ENCODE peak calls at places on chromosomes 7 and 10, in seven cellular contexts. Q is cardiac muscle cell, B is upper lobe of left lung, H is thoracic aorta, C is foreskin fibroblast, P is mucosa of descending colon, S is MCF 10A. R is an unnamed sample.

GRCh38 chr10:69382382-69383117 is 34.2 kb downstream of the TACR2 start:
- DNase-seq in Q (peak; percentile 90), C (peak; percentile 85), B (no peak), S (no peak), P (no peak), H (no peak), R (no peak)

GRCh38 chr7:5553298-5553877 is 129.8 kb upstream of the TNRC18 start:
- DNase-seq in P (peak; percentile 73), Q (no peak), B (no peak), C (no peak), H (no peak), S (peak; percentile 38), R (no peak)

GRCh38 chr7:3065724-3066143 is 22.1 kb upstream of the CARD11 start:
- DNase-seq in B (no peak), Q (peak; percentile 42), S (peak; percentile 46), C (no peak), P (peak; percentile 52), H (no peak), R (peak; percentile 65)

GRCh38 chr10:109928393-109928792 is 5.1 kb upstream of the XPNPEP1 start:
- DNase-seq in P (no peak), S (no peak), H (no peak), B (no peak), C (no peak), Q (no peak), R (no peak)

GRCh38 chr7:139730746-139731612 is 46.8 kb downstream of the HIPK2 start:
- DNase-seq in C (peak; percentile 71), B (no peak), H (peak; percentile 39), P (no peak), S (peak; percentile 55), Q (peak; percentile 88), R (no peak)

GRCh38 chr10:110056822-110057221 is 49.0 kb downstream of the ADD3 start:
- DNase-seq in Q (peak; percentile 69), H (no peak), P (no peak), S (no peak), B (no peak), C (no peak), R (no peak)

GRCh38 chr7:22635349-22635748 is 91.7 kb upstream of the IL6 start:
- DNase-seq in C (no peak), P (no peak), Q (no peak), B (no peak), H (no peak), S (no peak), R (no peak)

GRCh38 chr7:15309891-15310290 is 251.9 kb downstream of the AGMO start:
- DNase-seq in Q (peak; percentile 26), S (no peak), H (no peak), C (peak; percentile 62), P (no peak), B (no peak), R (no peak)

GRCh38 chr10:95262763-95263518 is 27.9 kb downstream of the PDLIM1 start:
- DNase-seq in P (no peak), C (no peak), B (no peak), S (no peak), Q (no peak), H (no peak), R (no peak)

GRCh38 chr7:130329466-130329865 is 15.2 kb upstream of the CPA5 start:
- DNase-seq in S (no peak), Q (no peak), P (no peak), H (no peak), B (no peak), C (no peak), R (no peak)

GRCh38 chr10:91632671-91633550 is at the start of gene PPP1R3C:
- DNase-seq in Q (peak; percentile 93), H (peak; percentile 71), C (peak; percentile 97), S (peak; percentile 45), B (peak; percentile 95), P (peak; percentile 82), R (peak; percentile 77)
- TF ChIP-seq CTCF in Q (peak; percentile 30), H (peak; percentile 14), C (peak; percentile 17), S (no peak), B (peak; percentile 24), P (no peak), R (peak; percentile 44)

DNA sequence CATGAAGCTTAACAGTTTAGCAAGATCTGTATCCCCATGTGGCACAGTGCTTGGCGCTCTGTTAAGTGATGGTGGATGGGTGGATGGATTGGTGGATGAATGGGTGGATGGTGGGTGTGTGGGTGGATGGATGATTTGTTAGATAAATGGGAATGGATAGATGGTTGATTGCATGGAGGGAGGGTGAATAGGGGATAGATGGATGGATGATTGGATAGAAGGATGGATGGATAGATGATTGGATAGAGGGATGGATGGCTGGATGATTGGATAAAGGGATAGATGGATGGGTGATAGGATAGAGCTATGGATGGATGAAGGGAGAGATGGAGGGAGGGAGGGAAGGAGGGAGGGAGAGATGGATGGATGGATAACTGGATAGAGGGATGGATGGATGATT is 229.7 kb downstream of the CUX1 start:
- DNase-seq in S (no peak), Q (no peak), P (no peak), C (no peak), H (no peak), B (no peak), R (no peak)
- TF ChIP-seq CTCF in S (no peak), Q (no peak), P (no peak), C (no peak), H (no peak), B (no peak), R (no peak)

DNA sequence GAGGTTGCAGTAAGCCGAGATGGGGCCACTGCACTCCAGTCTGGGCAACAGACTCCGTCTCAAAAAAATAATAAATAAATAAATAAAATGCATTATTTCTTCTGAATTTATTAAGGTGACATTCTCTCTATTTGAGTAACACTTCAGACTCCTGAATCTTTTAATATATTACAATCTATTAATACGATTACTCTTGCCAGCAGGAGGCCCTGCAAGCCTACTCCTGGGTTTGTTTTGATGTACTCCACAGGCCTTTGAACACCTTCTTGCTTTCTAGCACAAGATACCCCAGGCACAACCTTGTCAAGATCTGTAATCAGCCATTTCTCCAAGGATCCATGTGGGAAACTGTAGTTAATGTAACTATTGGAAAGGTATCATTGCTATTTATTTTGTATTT is 63.5 kb downstream of the COBL start:
- DNase-seq in P (no peak), C (no peak), B (no peak), H (no peak), Q (no peak), S (peak; percentile 35), R (no peak)
- TF ChIP-seq CTCF in P (no peak), C (no peak), B (no peak), H (no peak), Q (no peak), S (peak; percentile 22), R (no peak)

GRCh38 chr10:29529146-29529545 is 105.6 kb downstream of the SVIL start:
- DNase-seq in H (no peak), Q (no peak), P (no peak), B (no peak), C (no peak), S (no peak), R (no peak)
- TF ChIP-seq CTCF in H (no peak), Q (no peak), P (no peak), B (no peak), C (no peak), S (no peak), R (no peak)

GRCh38 chr10:31353574-31353973 is 34.6 kb downstream of the ZEB1 start:
- DNase-seq in B (no peak), P (no peak), H (no peak), S (peak; percentile 67), C (peak; percentile 68), Q (peak; percentile 28), R (peak; percentile 36)
- TF ChIP-seq CTCF in B (no peak), P (no peak), H (no peak), S (peak; percentile 14), C (no peak), Q (no peak), R (no peak)

R was measured in GM13976.